ENCODE peak calls at places on chromosome 5, in five cellular contexts. S is GM12878, M is SK-N-SH, N is K562, U is HepG2. A is an unnamed sample.

GRCh38 chr5:33364406-33364805 is 76.4 kb upstream of the TARS1 start:
- DNase-seq in S (no peak), M (no peak), N (no peak), U (no peak), A (no peak)

GRCh38 chr5:63025679-63026078 is 447.1 kb downstream of the LRRC70 start:
- DNase-seq in S (no peak), M (no peak), N (no peak), U (no peak), A (no peak)

GRCh38 chr5:138641547-138642298 is 66.5 kb upstream of the HSPA9 start:
- DNase-seq in S (no peak), M (peak; percentile 74), N (peak; percentile 69), U (peak; percentile 50), A (peak; percentile 48)

GRCh38 chr5:145483211-145483610 is 351.9 kb downstream of the PRELID2 start:
- DNase-seq in S (no peak), M (no peak), N (no peak), U (no peak), A (no peak)

GRCh38 chr5:97529354-97529753 is 346.3 kb upstream of the RIOK2 start:
- DNase-seq in S (no peak), M (no peak), N (no peak), U (no peak), A (no peak)

GRCh38 chr5:95892784-95893354 is 68.8 kb downstream of the ELL2 start:
- DNase-seq in S (no peak), M (peak; percentile 33), N (peak; percentile 61), U (peak; percentile 48), A (peak; percentile 16)

GRCh38 chr5:19880859-19881436 is 107.1 kb downstream of the CDH18 start:
- DNase-seq in S (no peak), M (no peak), N (no peak), U (peak; percentile 84), A (no peak)

GRCh38 chr5:2916076-2916682 is 164.7 kb upstream of the IRX2 start:
- DNase-seq in S (no peak), M (no peak), N (no peak), U (no peak), A (no peak)

GRCh38 chr5:172150514-172151425 is 37.3 kb downstream of the STK10 start:
- DNase-seq in S (no peak), M (no peak), N (peak; percentile 46), U (no peak), A (no peak)

GRCh38 chr5:73268826-73269225 is 95.8 kb downstream of the TMEM174 start:
- DNase-seq in S (no peak), M (no peak), N (no peak), U (no peak), A (no peak)

GRCh38 chr5:151647320-151647861 is 39.3 kb downstream of the SPARC start:
- DNase-seq in S (no peak), M (no peak), N (no peak), U (no peak), A (no peak)

GRCh38 chr5:66234241-66234640 is 90.1 kb downstream of the SREK1 start:
- DNase-seq in S (no peak), M (no peak), N (no peak), U (no peak), A (no peak)

GRCh38 chr5:129973716-129974426 is 69.6 kb downstream of the CHSY3 start:
- DNase-seq in S (no peak), M (no peak), N (no peak), U (no peak), A (no peak)

GRCh38 chr5:103433216-103433615 is 129.4 kb downstream of the NUDT12 start:
- DNase-seq in S (no peak), M (no peak), N (no peak), U (no peak), A (no peak)

GRCh38 chr5:171927345-171927941 is 79.0 kb downstream of the FBXW11 start:
- DNase-seq in S (no peak), M (no peak), N (no peak), U (no peak), A (no peak)

GRCh38 chr5:173968154-173968553 is 20.8 kb upstream of the C5orf47 start:
- DNase-seq in S (no peak), M (peak; percentile 55), N (no peak), U (no peak), A (no peak)

GRCh38 chr5:115243412-115243811 is 19.3 kb downstream of the PGGT1B start:
- DNase-seq in S (no peak), M (no peak), N (no peak), U (no peak), A (no peak)

DNA sequence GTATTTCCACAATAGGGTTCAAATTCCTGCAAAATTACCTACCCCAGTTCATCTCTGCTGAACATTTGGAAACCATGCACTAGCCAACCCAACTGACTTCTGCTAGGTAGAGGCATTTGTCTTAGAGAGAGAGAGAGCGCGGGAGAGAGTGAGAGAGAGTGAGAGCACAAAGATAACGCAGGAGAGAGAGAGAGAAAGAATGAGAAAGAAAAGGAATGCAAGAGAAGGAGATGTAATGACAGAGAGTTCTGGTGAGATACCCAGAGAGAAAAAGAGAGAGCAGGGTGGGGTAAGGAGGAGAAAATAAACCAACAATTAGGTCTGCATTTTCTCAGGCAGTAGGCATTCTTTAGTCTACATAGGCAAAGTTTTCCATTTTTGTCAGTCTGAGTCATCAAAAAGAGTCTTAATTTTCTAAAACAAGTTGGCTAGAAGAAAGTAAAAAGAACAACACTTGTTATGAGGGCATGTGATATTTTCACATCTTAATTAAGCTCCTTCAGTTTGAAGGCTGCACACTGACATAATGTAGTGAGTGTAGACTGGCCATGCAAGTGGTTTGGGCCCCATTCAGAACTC is 98.2 kb downstream of the MAP1B start:
- DNase-seq in S (no peak), M (no peak), N (no peak), U (no peak), A (no peak)
- TF ChIP-seq ZBTB33 in S (no peak), M (no peak), N (no peak), U (no peak), A (no peak)

GRCh38 chr5:88470746-88471145 is 202.1 kb upstream of the TMEM161B start:
- DNase-seq in S (no peak), M (no peak), N (no peak), U (no peak), A (no peak)
- TF ChIP-seq ZBTB33 in S (no peak), M (no peak), N (no peak), U (no peak), A (no peak)

DNA sequence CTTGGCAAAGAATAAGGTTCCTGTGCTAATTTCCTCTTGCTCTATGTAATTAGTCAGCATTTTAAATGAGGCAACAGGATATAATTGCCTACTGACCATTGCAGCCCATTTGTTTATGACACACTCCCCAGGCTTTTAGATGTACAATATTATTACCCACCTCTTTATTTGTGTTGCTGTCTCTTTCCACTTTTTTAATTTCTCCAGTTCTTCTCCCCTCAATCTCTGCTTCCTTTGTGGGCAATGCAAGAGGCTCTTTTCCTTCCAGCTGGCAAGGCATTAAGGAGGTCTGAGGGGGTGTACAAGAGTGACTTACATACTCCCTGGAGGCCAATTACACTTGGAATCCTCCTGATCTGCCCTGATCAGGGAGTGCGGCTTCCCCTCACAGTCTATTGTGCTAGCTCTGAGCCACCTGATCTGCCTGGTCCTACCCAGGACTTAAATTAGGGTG is 418.8 kb downstream of the NR2F1-AS1 start:
- DNase-seq in S (no peak), M (no peak), N (no peak), U (no peak), A (peak; percentile 84)
- TF ChIP-seq ZBTB33 in S (no peak), M (no peak), N (no peak), U (no peak), A (no peak)

GRCh38 chr5:159481751-159482150 is 151.5 kb upstream of the IL12B start:
- DNase-seq in S (no peak), M (no peak), N (no peak), U (no peak), A (no peak)

GRCh38 chr5:159480849-159481248 is 150.6 kb upstream of the IL12B start:
- DNase-seq in S (no peak), M (no peak), N (no peak), U (no peak), A (no peak)

GRCh38 chr5:159475026-159475425 is 144.7 kb upstream of the IL12B start:
- DNase-seq in S (no peak), M (no peak), N (no peak), U (no peak), A (no peak)

DNA sequence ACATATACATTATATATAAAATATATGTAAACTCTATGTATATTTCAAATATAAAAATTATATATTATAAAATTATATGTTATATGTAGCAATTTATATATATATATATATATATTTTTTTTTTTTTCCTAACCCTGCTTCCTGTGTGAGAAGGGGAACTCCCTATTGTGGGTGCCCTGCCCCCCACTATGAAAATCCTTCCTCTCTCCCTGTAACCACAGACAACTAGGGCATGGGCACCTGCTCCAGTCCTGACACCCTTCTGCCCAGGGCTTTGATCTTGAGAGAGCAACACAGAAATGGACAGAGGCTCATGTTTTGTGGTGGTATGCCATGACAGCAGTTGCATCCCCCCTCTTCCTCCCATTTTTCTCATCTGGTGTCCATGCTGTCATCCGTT is 148.7 kb upstream of the IL12B start:
- DNase-seq in S (no peak), M (no peak), N (no peak), U (no peak), A (no peak)
- TF ChIP-seq ZBTB33 in S (no peak), M (no peak), N (no peak), U (no peak), A (no peak)

GRCh38 chr5:30098940-30099339 is 1094.5 kb upstream of the CDH6 start:
- DNase-seq in S (no peak), M (no peak), N (no peak), U (no peak), A (no peak)
- TF ChIP-seq ZBTB33 in S (no peak), M (no peak), N (no peak), U (no peak), A (no peak)

GRCh38 chr5:40401281-40401680 is 278.4 kb upstream of the PTGER4 start:
- DNase-seq in S (no peak), M (no peak), N (no peak), U (no peak), A (no peak)
- TF ChIP-seq ZBTB33 in S (no peak), M (no peak), N (no peak), U (no peak), A (no peak)

GRCh38 chr5:150363185-150363584 is 5.7 kb downstream of the TCOF1 start:
- DNase-seq in S (no peak), M (no peak), N (no peak), U (peak; percentile 20), A (no peak)

GRCh38 chr5:150372626-150373025 is 15.1 kb downstream of the TCOF1 start:
- DNase-seq in S (no peak), M (no peak), N (no peak), U (no peak), A (no peak)

GRCh38 chr5:150364004-150364403 is 6.5 kb downstream of the TCOF1 start:
- DNase-seq in S (no peak), M (no peak), N (no peak), U (no peak), A (no peak)

DNA sequence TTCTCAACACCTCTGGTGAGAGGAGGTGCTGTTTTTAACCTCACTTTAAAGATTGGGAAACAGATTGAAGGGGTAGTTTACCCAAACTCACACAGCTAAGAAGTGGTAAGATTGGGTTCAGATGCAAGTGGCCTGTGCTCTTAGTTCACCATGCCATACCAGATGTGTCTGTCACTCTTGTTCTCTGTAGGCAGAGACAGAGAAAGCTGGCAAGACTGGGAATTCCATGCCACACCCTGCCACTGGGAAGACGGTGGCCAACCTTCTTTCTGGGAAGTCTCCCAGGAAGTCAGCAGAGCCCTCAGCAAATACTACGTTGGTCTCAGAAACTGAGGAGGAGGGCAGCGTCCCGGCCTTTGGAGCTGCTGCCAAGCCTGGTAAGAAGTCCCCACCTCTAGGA is 11.0 kb downstream of the TCOF1 start:
- DNase-seq in S (no peak), M (no peak), N (no peak), U (no peak), A (no peak)
- TF ChIP-seq ZBTB33 in S (no peak), M (no peak), N (no peak), U (no peak), A (no peak)